ENCODE peak calls at places on chromosomes 6 and 20, in eight cellular contexts. F is lower lobe of right lung; T is K562; J is bronchial epithelial cell; R is naive thymus-derived CD4-positive, alpha-beta T cell; B is Karpas-422; G is CD8-positive, alpha-beta T cell; V is neuronal stem cell. U is an unnamed sample.

GRCh38 chr6:125356888-125357287 is 55.1 kb upstream of the HDDC2 start:
- DNase-seq in F (no peak), T (no peak), J (no peak), R (no peak), B (no peak), G (no peak), V (no peak), U (no peak)

GRCh38 chr20:17505664-17506517 is 25.3 kb downstream of the BFSP1 start:
- DNase-seq in F (peak), T (peak), J (peak), R (no peak), B (no peak), G (peak), V (no peak), U (no peak)

GRCh38 chr20:59735917-59736316 is 131.6 kb downstream of the PHACTR3 start:
- DNase-seq in F (no peak), T (no peak), J (no peak), R (no peak), B (no peak), G (no peak), V (no peak), U (no peak)

GRCh38 chr6:132830236-132830799 is 15.9 kb downstream of the RPS12 start:
- DNase-seq in F (no peak), T (peak), J (peak), R (no peak), B (peak), G (no peak), V (peak), U (no peak)

GRCh38 chr6:160348552-160349441 is 619 bp downstream of the SLC22A3 start:
- DNase-seq in F (peak), T (no peak), J (peak), R (no peak), B (no peak), G (no peak), V (peak), U (peak)

GRCh38 chr6:110188791-110189190 is 8.6 kb downstream of the CDC40 start:
- DNase-seq in F (no peak), T (no peak), J (peak), R (no peak), B (no peak), G (no peak), V (no peak), U (no peak)

GRCh38 chr6:119060255-119060907 is 18.1 kb downstream of the FAM184A start:
- DNase-seq in F (no peak), T (peak), J (no peak), R (no peak), B (no peak), G (no peak), V (no peak), U (no peak)

GRCh38 chr20:15940127-15940526 is 633.1 kb downstream of the KIF16B start:
- DNase-seq in F (no peak), T (no peak), J (no peak), R (no peak), B (no peak), G (no peak), V (no peak), U (no peak)

GRCh38 chr6:93794161-93794560 is 374.8 kb upstream of the EPHA7 start:
- DNase-seq in F (no peak), T (no peak), J (no peak), R (no peak), B (no peak), G (no peak), V (no peak), U (no peak)
- H3K4me3 ChIP-seq in F (no peak), T (no peak), J (no peak), R (no peak), B (no peak), G (no peak), V (no peak), U (no peak)

GRCh38 chr6:38522322-38522721 is 117.4 kb downstream of the BTBD9 start:
- DNase-seq in F (no peak), T (no peak), J (no peak), R (no peak), B (no peak), G (no peak), V (no peak), U (no peak)
- H3K4me3 ChIP-seq in F (no peak), T (no peak), J (no peak), R (no peak), B (no peak), G (no peak), V (no peak), U (no peak)

DNA sequence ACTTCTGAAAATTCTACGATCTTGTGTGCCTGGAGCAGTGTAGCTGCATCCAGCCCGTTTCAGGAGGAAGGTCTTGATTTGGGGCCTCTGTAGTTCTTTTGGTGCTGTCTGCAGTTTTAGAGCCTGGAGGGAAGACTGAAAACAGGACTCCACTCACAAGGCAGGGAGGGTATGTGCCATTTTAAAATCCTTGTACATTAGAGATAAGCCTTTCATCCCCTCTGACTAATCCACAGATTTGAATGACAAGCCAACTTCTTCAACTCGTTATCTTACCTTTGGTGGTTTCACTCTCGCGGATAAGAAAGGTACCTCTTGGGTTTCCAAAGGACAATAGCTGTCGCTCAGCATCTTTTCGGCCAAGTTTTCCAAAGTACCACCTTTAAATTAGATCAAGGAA is 98.0 kb upstream of the TRAF3IP2 start:
- DNase-seq in F (no peak), T (no peak), J (no peak), R (no peak), B (no peak), G (no peak), V (no peak), U (no peak)
- H3K4me3 ChIP-seq in F (no peak), T (no peak), J (no peak), R (no peak), B (no peak), G (no peak), V (no peak), U (no peak)

DNA sequence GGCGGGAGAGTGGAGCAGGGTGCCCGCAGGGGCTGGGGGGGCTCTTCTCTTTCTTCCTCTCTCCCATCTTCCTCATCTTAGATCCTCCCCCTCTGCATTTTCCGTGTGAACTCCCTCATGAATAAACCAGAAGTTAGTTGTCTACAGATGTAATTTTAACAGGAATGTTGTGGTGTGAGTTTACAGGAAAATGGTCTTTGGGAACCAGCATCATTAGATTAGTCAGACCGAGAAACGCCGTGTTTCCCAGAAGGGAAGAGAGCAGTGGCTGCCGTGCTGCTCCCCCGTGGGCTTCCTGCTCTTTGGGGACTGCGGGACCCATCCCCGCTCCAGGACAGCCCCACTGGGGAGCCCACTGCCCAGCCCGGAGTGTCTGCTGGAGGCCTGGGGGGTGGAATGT is 3.4 kb downstream of the MYT1 start:
- DNase-seq in F (peak), T (no peak), J (no peak), R (no peak), B (no peak), G (no peak), V (no peak), U (no peak)
- H3K4me3 ChIP-seq in F (no peak), T (no peak), J (no peak), R (no peak), B (no peak), G (no peak), V (no peak), U (no peak)

GRCh38 chr6:30678964-30679726 is 6.3 kb upstream of the DHX16 start:
- DNase-seq in F (peak), T (peak), J (peak), R (peak), B (peak), G (peak), V (peak), U (peak)
- H3K4me3 ChIP-seq in F (peak), T (peak), J (no peak), R (peak), B (peak), G (peak), V (no peak), U (no peak)

GRCh38 chr6:158413028-158413427 is 100.8 kb downstream of the TULP4 start:
- DNase-seq in F (no peak), T (no peak), J (no peak), R (no peak), B (no peak), G (no peak), V (no peak), U (no peak)

GRCh38 chr6:158411998-158412397 is 99.7 kb downstream of the TULP4 start:
- DNase-seq in F (no peak), T (no peak), J (peak), R (no peak), B (no peak), G (no peak), V (no peak), U (no peak)

GRCh38 chr6:158415666-158416065 is 103.4 kb downstream of the TULP4 start:
- DNase-seq in F (no peak), T (no peak), J (no peak), R (no peak), B (no peak), G (no peak), V (no peak), U (no peak)

GRCh38 chr6:158414900-158415299 is 102.6 kb downstream of the TULP4 start:
- DNase-seq in F (no peak), T (no peak), J (peak), R (no peak), B (no peak), G (no peak), V (no peak), U (no peak)

GRCh38 chr6:158413814-158414563 is 101.7 kb downstream of the TULP4 start:
- DNase-seq in F (no peak), T (no peak), J (no peak), R (no peak), B (no peak), G (no peak), V (no peak), U (no peak)
- H3K4me3 ChIP-seq in F (no peak), T (no peak), J (no peak), R (no peak), B (no peak), G (no peak), V (no peak), U (no peak)

DNA sequence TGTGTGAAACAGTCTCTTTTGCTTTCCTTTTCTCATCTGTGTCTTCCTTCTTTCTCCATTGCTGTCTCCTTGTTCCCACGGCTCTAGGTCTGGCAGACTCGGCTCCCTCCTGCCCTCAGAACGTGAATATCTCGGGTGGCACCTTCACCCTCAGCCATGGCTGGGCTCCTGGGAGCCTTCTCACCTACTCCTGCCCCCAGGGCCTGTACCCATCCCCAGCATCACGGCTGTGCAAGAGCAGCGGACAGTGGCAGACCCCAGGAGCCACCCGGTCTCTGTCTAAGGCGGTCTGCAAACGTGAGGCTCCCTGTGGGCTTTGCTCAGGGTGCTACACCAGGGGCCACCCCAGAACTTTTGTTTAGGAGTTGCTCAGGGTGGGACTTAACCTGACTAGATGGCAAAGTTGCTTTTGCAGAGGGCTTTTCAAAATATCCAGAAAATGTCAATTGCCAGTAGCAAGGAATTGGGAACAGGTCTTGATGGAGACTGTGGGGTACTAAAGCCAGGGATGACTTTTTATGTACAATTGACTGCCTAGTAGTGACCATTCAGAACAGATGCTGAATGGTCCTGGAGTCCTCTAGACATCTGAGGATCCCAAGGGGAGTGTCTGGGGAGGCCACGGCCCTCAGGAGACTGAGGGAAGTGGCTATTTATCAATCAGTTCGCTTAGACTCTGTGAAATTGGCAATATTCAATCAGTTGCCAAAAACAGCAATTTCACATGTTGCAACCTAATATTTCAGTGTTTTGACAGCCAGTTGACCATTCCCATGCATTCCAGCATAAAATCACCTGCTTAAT is 553 bp downstream of the C2 start:
- DNase-seq in F (no peak), T (no peak), J (no peak), R (no peak), B (no peak), G (no peak), V (no peak), U (peak)
- H3K4me3 ChIP-seq in F (peak), T (no peak), J (no peak), R (no peak), B (no peak), G (no peak), V (no peak), U (no peak)

U was measured in right cardiac atrium.